ENCODE peak calls at places on chromosomes 13 and 19, in six cellular contexts. M, V, T, B, H and X are unnamed samples.
A peak's percentile ranks its signal among the peaks of the same experiment; 100 is the strongest.

GRCh38 chr19:9941236-9941635 is 4.9 kb upstream of the OLFM2 start:
- DNase-seq in M (no peak), V (no peak), T (no peak), B (no peak), H (peak; percentile 59), X (no peak)

GRCh38 chr19:5934779-5935472 is 20.9 kb downstream of the CAPS start:
- DNase-seq in M (no peak), V (no peak), T (no peak), B (peak; percentile 71), H (peak; percentile 42), X (peak; percentile 64)

GRCh38 chr19:58510084-58510862 is 1.5 kb downstream of the SLC27A5 start:
- DNase-seq in M (no peak), V (no peak), T (no peak), B (no peak), H (no peak), X (no peak)

GRCh38 chr13:43648733-43649132 is 138.0 kb downstream of the ENOX1 start:
- DNase-seq in M (no peak), V (no peak), T (no peak), B (peak; percentile 3), H (no peak), X (peak; percentile 6)

GRCh38 chr13:30615851-30616311 is 1.8 kb upstream of the USPL1 start:
- DNase-seq in M (no peak), V (no peak), T (no peak), B (peak; percentile 59), H (peak; percentile 63), X (peak; percentile 66)

GRCh38 chr19:1315470-1316166 is 29.9 kb downstream of the EFNA2 start:
- DNase-seq in M (peak; percentile 67), V (peak; percentile 64), T (no peak), B (peak; percentile 48), H (peak; percentile 54), X (peak; percentile 59)

GRCh38 chr13:79306650-79307049 is 99.4 kb downstream of the RBM26 start:
- DNase-seq in M (no peak), V (no peak), T (no peak), B (no peak), H (no peak), X (no peak)

GRCh38 chr13:109346060-109346459 is 440.3 kb downstream of the IRS2 start:
- DNase-seq in M (no peak), V (no peak), T (no peak), B (no peak), H (no peak), X (no peak)

GRCh38 chr19:37991841-37992248 is 84.8 kb downstream of the SIPA1L3 start:
- DNase-seq in M (no peak), V (no peak), T (no peak), B (no peak), H (no peak), X (peak; percentile 35)

GRCh38 chr13:33740134-33740538 is 77.8 kb upstream of the RFC3 start:
- DNase-seq in M (no peak), V (no peak), T (no peak), B (peak; percentile 95), H (peak; percentile 96), X (peak; percentile 61)

GRCh38 chr13:97844151-97844550 is 109.3 kb upstream of the IPO5 start:
- DNase-seq in M (no peak), V (no peak), T (no peak), B (peak; percentile 20), H (no peak), X (no peak)

GRCh38 chr13:21137696-21138095 is 38.7 kb downstream of the SKA3 start:
- DNase-seq in M (no peak), V (no peak), T (no peak), B (peak; percentile 50), H (peak; percentile 74), X (peak; percentile 55)

GRCh38 chr13:44976949-44977583 is 12.2 kb downstream of the NUFIP1 start:
- DNase-seq in M (no peak), V (no peak), T (no peak), B (peak; percentile 27), H (no peak), X (no peak)

GRCh38 chr13:108993346-108993745 is 363.9 kb downstream of the MYO16 start:
- DNase-seq in M (no peak), V (no peak), T (no peak), B (no peak), H (peak; percentile 56), X (peak; percentile 36)

GRCh38 chr19:7550987-7551761 is 15.7 kb downstream of the PNPLA6 start:
- DNase-seq in M (peak; percentile 56), V (peak; percentile 81), T (no peak), B (peak; percentile 52), H (peak; percentile 38), X (peak; percentile 85)

GRCh38 chr13:26599885-26600284 is 42.4 kb downstream of the WASF3 start:
- DNase-seq in M (no peak), V (no peak), T (no peak), B (no peak), H (no peak), X (no peak)

GRCh38 chr19:4694211-4694987 is 24.3 kb upstream of the MYDGF start:
- DNase-seq in M (peak; percentile 57), V (peak; percentile 46), T (peak; percentile 26), B (peak; percentile 91), H (peak; percentile 98), X (peak; percentile 97)

DNA sequence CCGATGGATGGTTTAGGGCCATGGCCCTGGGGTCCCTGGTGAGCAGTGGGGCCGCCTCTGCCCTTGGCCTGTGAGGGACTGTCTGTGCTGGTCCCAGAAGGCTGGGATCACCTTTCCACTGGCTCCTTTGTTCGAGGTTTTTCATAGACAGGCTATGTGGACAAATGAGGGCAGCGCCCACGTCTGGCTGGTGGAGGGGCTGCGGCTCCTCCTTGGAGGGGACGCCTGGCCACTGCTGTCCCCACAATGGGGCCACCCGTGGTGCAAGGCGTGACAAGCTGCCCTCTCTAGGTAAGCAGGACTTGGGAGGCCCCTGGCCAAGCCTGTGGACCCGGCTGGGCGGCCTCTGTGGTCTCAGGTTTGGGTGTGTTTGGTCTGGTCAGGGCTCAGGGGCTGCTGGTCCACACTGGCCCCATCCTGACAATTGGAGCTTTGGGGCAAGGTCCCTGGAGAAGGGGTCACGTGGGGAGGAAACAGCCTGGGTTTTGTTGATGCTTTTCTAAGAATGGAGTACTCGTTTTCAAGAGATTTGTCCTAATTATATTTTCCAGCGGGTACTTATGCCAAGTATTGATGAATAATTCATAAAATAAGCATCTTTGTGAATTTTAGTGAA is 33.3 kb downstream of the MCF2L start:
- DNase-seq in M (no peak), V (peak; percentile 32), T (no peak), B (no peak), H (no peak), X (no peak)
- H3K4me3 ChIP-seq in M (peak overlapping the region; percentile 47), V (peak overlapping the region; percentile 30), T (peak overlapping the region; percentile 11), B (no peak overlapping the region), H (no peak overlapping the region), X (no peak overlapping the region)

DNA sequence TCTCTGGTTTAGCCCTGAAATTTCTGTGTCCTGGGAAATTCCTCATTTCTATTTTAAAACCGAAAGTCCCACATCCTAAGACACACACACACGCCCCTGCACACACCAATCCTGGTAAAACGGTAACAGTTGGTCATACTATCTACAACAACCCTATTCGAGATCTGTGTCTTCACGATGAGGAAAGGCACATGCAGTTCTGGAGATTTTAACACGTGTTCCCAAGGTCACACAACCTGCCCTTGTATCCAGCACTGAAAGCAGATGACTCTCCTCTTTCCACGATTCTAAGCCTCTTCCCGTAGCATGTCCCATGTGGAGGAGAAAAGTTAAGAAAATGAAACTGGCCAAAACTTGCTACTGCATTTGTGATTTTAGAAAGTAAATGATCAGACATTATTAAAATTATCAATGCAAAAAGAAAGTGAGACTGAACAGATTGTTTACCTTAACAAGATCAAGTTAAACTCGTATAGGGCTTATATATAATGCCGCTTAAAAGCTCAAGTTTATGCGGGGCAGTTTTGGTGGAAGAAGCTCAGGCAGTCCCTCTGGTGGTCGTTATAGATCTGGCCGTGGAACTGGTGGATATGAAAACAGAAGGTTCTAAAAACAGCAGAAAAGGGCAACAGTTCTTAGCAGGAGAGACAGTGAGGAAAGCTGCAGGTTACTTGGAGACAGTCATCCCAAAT is 32.7 kb downstream of the VSTM1 start:
- DNase-seq in M (no peak), V (no peak), T (no peak), B (peak; percentile 49), H (peak; percentile 41), X (peak; percentile 52)
- TF ChIP-seq CTCF in M (peak; percentile 20), V (no peak), T (no peak), B (peak; percentile 57), H (peak; percentile 49), X (peak; percentile 76)

GRCh38 chr19:35133826-35134225 is 1.0 kb downstream of the LGI4 start:
- DNase-seq in M (no peak), V (no peak), T (no peak), B (no peak), H (no peak), X (no peak)
- H3K4me3 ChIP-seq in M (peak overlapping the region; percentile 26), V (no peak overlapping the region), T (no peak overlapping the region), B (no peak overlapping the region), H (no peak overlapping the region), X (no peak overlapping the region)

GRCh38 chr19:45681391-45682015 is 10.2 kb downstream of the SNRPD2 start:
- DNase-seq in M (peak; percentile 82), V (peak; percentile 93), T (peak; percentile 35), B (peak; percentile 80), H (peak; percentile 83), X (peak; percentile 83)

GRCh38 chr19:45682908-45683307 is 8.8 kb downstream of the SNRPD2 start:
- DNase-seq in M (no peak), V (no peak), T (no peak), B (no peak), H (no peak), X (no peak)

GRCh38 chr19:45682117-45682516 is 9.6 kb downstream of the SNRPD2 start:
- DNase-seq in M (no peak), V (no peak), T (no peak), B (no peak), H (no peak), X (no peak)

GRCh38 chr19:45676851-45677263 is 8.8 kb downstream of the GIPR start:
- DNase-seq in M (no peak), V (peak; percentile 56), T (no peak), B (no peak), H (no peak), X (no peak)

GRCh38 chr19:45677351-45678230 is 9.6 kb downstream of the GIPR start:
- DNase-seq in M (peak; percentile 52), V (peak; percentile 95), T (peak; percentile 36), B (peak; percentile 90), H (peak; percentile 61), X (peak; percentile 96)
- TF ChIP-seq CTCF in M (peak; percentile 28), V (no peak), T (no peak), B (no peak), H (peak; percentile 22), X (peak; percentile 29)

GRCh38 chr13:112342841-112343361 is 33.3 kb upstream of the SPACA7 start:
- DNase-seq in M (no peak), V (no peak), T (no peak), B (no peak), H (no peak), X (no peak)
- H3K4me3 ChIP-seq in M (no peak overlapping the region), V (no peak overlapping the region), T (no peak overlapping the region), B (no peak overlapping the region), H (no peak overlapping the region), X (no peak overlapping the region)